ENCODE peak calls at places on chromosomes 2 and 18, in five cellular contexts. S, O, M, Z and X are unnamed samples.

GRCh38 chr2:135997380-135997779 is 12.0 kb upstream of the DARS1 start:
- DNase-seq in S (no peak), O (peak), M (no peak), Z (no peak), X (peak)

GRCh38 chr2:16960579-16960978 is 294.9 kb upstream of the CYRIA start:
- DNase-seq in S (no peak), O (no peak), M (no peak), Z (no peak), X (no peak)

GRCh38 chr2:191369034-191369433 is 123.8 kb downstream of the MYO1B start:
- DNase-seq in S (no peak), O (no peak), M (no peak), Z (peak), X (peak)

GRCh38 chr18:79399275-79400081 is 3.7 kb downstream of the NFATC1 start:
- DNase-seq in S (no peak), O (no peak), M (no peak), Z (no peak), X (peak)

GRCh38 chr2:12066986-12067385 is 320.6 kb downstream of the LPIN1 start:
- DNase-seq in S (no peak), O (no peak), M (no peak), Z (no peak), X (no peak)

GRCh38 chr2:69566669-69567068 is 76.9 kb downstream of the AAK1 start:
- DNase-seq in S (no peak), O (no peak), M (no peak), Z (no peak), X (no peak)

GRCh38 chr2:154740360-154740759 is 41.9 kb downstream of the KCNJ3 start:
- DNase-seq in S (no peak), O (no peak), M (no peak), Z (no peak), X (no peak)

GRCh38 chr18:79884963-79885728 is 66.3 kb downstream of the SLC66A2 start:
- DNase-seq in S (no peak), O (no peak), M (no peak), Z (no peak), X (no peak)

GRCh38 chr2:231348173-231348572 is 47.3 kb upstream of the B3GNT7 start:
- DNase-seq in S (peak), O (no peak), M (peak), Z (peak), X (peak)

GRCh38 chr18:12782521-12782920 is 79.7 kb downstream of the PSMG2 start:
- DNase-seq in S (no peak), O (no peak), M (no peak), Z (no peak), X (no peak)

GRCh38 chr2:200681731-200682130 is 95.9 kb downstream of the AOX1 start:
- DNase-seq in S (no peak), O (no peak), M (peak), Z (peak), X (no peak)

GRCh38 chr2:106142683-106143082 is 51.4 kb downstream of the UXS1 start:
- DNase-seq in S (no peak), O (no peak), M (no peak), Z (no peak), X (no peak)

GRCh38 chr18:66833646-66834045 is 229.8 kb upstream of the CDH19 start:
- DNase-seq in S (no peak), O (no peak), M (no peak), Z (no peak), X (no peak)

GRCh38 chr2:198098386-198098785 is 294.0 kb downstream of the PLCL1 start:
- DNase-seq in S (no peak), O (no peak), M (no peak), Z (no peak), X (no peak)

GRCh38 chr2:61763605-61764034 is 90.2 kb downstream of the FAM161A start:
- DNase-seq in S (peak), O (peak), M (peak), Z (peak), X (peak)

GRCh38 chr18:45560870-45561269 is 54.4 kb upstream of the SLC14A2 start:
- DNase-seq in S (no peak), O (no peak), M (no peak), Z (no peak), X (no peak)

GRCh38 chr18:72941001-72941400 is 73.2 kb upstream of the NETO1 start:
- DNase-seq in S (no peak), O (no peak), M (no peak), Z (no peak), X (peak)

GRCh38 chr18:54284967-54285785 is 15.9 kb downstream of the POLI start:
- DNase-seq in S (no peak), O (no peak), M (peak), Z (peak), X (peak)

GRCh38 chr2:199147216-199147615 is 310.5 kb downstream of the SATB2 start:
- DNase-seq in S (no peak), O (no peak), M (no peak), Z (no peak), X (no peak)

GRCh38 chr2:191601060-191601459 is 76.9 kb upstream of the NABP1 start:
- DNase-seq in S (no peak), O (peak), M (no peak), Z (no peak), X (no peak)

GRCh38 chr2:70261501-70261900 is 3.6 kb downstream of the PCYOX1 start:
- DNase-seq in S (no peak), O (no peak), M (peak), Z (no peak), X (peak)

GRCh38 chr2:72112981-72113846 is 34.4 kb downstream of the CYP26B1 start:
- DNase-seq in S (no peak), O (no peak), M (no peak), Z (no peak), X (no peak)

GRCh38 chr2:163733301-163733938 is 2.4 kb downstream of the FIGN start:
- DNase-seq in S (no peak), O (peak), M (no peak), Z (no peak), X (peak)

GRCh38 chr18:36196239-36196995 is 9.1 kb downstream of the MOCOS start:
- DNase-seq in S (no peak), O (no peak), M (no peak), Z (no peak), X (no peak)

GRCh38 chr2:130374587-130375290 is 18.9 kb downstream of the PTPN18 start:
- DNase-seq in S (no peak), O (no peak), M (peak), Z (peak), X (no peak)

GRCh38 chr2:112959109-112959591 is 18.7 kb upstream of the IL36G start:
- DNase-seq in S (peak), O (no peak), M (no peak), Z (no peak), X (no peak)

GRCh38 chr2:119756837-119757236 is 2.9 kb upstream of the PTPN4 start:
- DNase-seq in S (no peak), O (peak), M (peak), Z (peak), X (no peak)

GRCh38 chr2:237200462-237200861 is 114.8 kb downstream of the COPS8 start:
- DNase-seq in S (no peak), O (no peak), M (no peak), Z (no peak), X (no peak)

GRCh38 chr2:119264781-119265692 is 41.4 kb downstream of the STEAP3 start:
- DNase-seq in S (peak), O (peak), M (peak), Z (peak), X (peak)

GRCh38 chr18:22336406-22336805 is 81.3 kb downstream of the CTAGE1 start:
- DNase-seq in S (no peak), O (no peak), M (no peak), Z (no peak), X (no peak)

GRCh38 chr2:231676243-231676642 is 32.1 kb upstream of the PTMA start:
- DNase-seq in S (no peak), O (no peak), M (no peak), Z (no peak), X (no peak)

GRCh38 chr2:111162718-111163331 is 42.1 kb downstream of the BCL2L11 start:
- DNase-seq in S (no peak), O (peak), M (peak), Z (no peak), X (no peak)

GRCh38 chr2:189276277-189276676 is 96.7 kb upstream of the COL5A2 start:
- DNase-seq in S (peak), O (no peak), M (peak), Z (peak), X (peak)

GRCh38 chr2:234363011-234363487 is 133.8 kb downstream of the ARL4C start:
- DNase-seq in S (peak), O (peak), M (no peak), Z (no peak), X (peak)